ENCODE peak calls at places on chromosome 20, in six cellular contexts. One of them, this sample, is unnamed.

GRCh38 chr20:46027245-46027853 is 1.7 kb upstream of the SLC12A5 start:
- DNase-seq in dorsolateral prefrontal cortex: no peak
- DNase-seq in WTC11: peak
- DNase-seq in OCI-LY7: peak
- DNase-seq in pancreas: peak
- DNase-seq in GM12865: peak
- DNase-seq in this sample: no peak

GRCh38 chr20:51487525-51488279 is 54.8 kb downstream of the NFATC2 start:
- DNase-seq in dorsolateral prefrontal cortex: no peak
- DNase-seq in WTC11: no peak
- DNase-seq in OCI-LY7: no peak
- DNase-seq in pancreas: no peak
- DNase-seq in GM12865: no peak
- DNase-seq in this sample: no peak

GRCh38 chr20:289693-290080 is 863 bp downstream of the C20orf96 start:
- DNase-seq in dorsolateral prefrontal cortex: no peak
- DNase-seq in WTC11: no peak
- DNase-seq in OCI-LY7: no peak
- DNase-seq in pancreas: no peak
- DNase-seq in GM12865: no peak
- DNase-seq in this sample: no peak

GRCh38 chr20:5539656-5540055 is 210.5 kb upstream of the SHLD1 start:
- DNase-seq in dorsolateral prefrontal cortex: no peak
- DNase-seq in WTC11: no peak
- DNase-seq in OCI-LY7: no peak
- DNase-seq in pancreas: no peak
- DNase-seq in GM12865: no peak
- DNase-seq in this sample: no peak

GRCh38 chr20:51275816-51276215 is 252.9 kb upstream of the KCNG1 start:
- DNase-seq in dorsolateral prefrontal cortex: no peak
- DNase-seq in WTC11: no peak
- DNase-seq in OCI-LY7: no peak
- DNase-seq in pancreas: no peak
- DNase-seq in GM12865: no peak
- DNase-seq in this sample: no peak

GRCh38 chr20:40741507-40742106 is 52.6 kb upstream of the MAFB start:
- DNase-seq in dorsolateral prefrontal cortex: no peak
- DNase-seq in WTC11: peak
- DNase-seq in OCI-LY7: peak
- DNase-seq in pancreas: peak
- DNase-seq in GM12865: peak
- DNase-seq in this sample: no peak

GRCh38 chr20:62208805-62209755 is 11.0 kb downstream of the HRH3 start:
- DNase-seq in dorsolateral prefrontal cortex: no peak
- DNase-seq in WTC11: peak
- DNase-seq in OCI-LY7: no peak
- DNase-seq in pancreas: peak
- DNase-seq in GM12865: no peak
- DNase-seq in this sample: no peak

GRCh38 chr20:35253010-35253409 is 24.9 kb downstream of the MMP24OS start:
- DNase-seq in dorsolateral prefrontal cortex: no peak
- DNase-seq in WTC11: no peak
- DNase-seq in OCI-LY7: no peak
- DNase-seq in pancreas: no peak
- DNase-seq in GM12865: no peak
- DNase-seq in this sample: no peak

GRCh38 chr20:41169184-41169690 is 31.9 kb downstream of the PLCG1 start:
- DNase-seq in dorsolateral prefrontal cortex: peak
- DNase-seq in WTC11: no peak
- DNase-seq in OCI-LY7: no peak
- DNase-seq in pancreas: no peak
- DNase-seq in GM12865: no peak
- DNase-seq in this sample: no peak

GRCh38 chr20:64057628-64058498 is 5.1 kb upstream of the TCEA2 start:
- DNase-seq in dorsolateral prefrontal cortex: no peak
- DNase-seq in WTC11: peak
- DNase-seq in OCI-LY7: peak
- DNase-seq in pancreas: peak
- DNase-seq in GM12865: peak
- DNase-seq in this sample: peak

GRCh38 chr20:36574278-36575065 is 1.1 kb downstream of the TGIF2 start:
- DNase-seq in dorsolateral prefrontal cortex: no peak
- DNase-seq in WTC11: peak
- DNase-seq in OCI-LY7: peak
- DNase-seq in pancreas: peak
- DNase-seq in GM12865: peak
- DNase-seq in this sample: peak

GRCh38 chr20:50610212-50610718 is 81.1 kb downstream of the RIPOR3 start:
- DNase-seq in dorsolateral prefrontal cortex: no peak
- DNase-seq in WTC11: no peak
- DNase-seq in OCI-LY7: peak
- DNase-seq in pancreas: no peak
- DNase-seq in GM12865: no peak
- DNase-seq in this sample: no peak

GRCh38 chr20:62741701-62742491 is 33.3 kb downstream of the NTSR1 start:
- DNase-seq in dorsolateral prefrontal cortex: no peak
- DNase-seq in WTC11: no peak
- DNase-seq in OCI-LY7: no peak
- DNase-seq in pancreas: no peak
- DNase-seq in GM12865: no peak
- DNase-seq in this sample: no peak

GRCh38 chr20:9353916-9354276 is 160.5 kb upstream of the LAMP5 start:
- DNase-seq in dorsolateral prefrontal cortex: no peak
- DNase-seq in WTC11: no peak
- DNase-seq in OCI-LY7: no peak
- DNase-seq in pancreas: no peak
- DNase-seq in GM12865: no peak
- DNase-seq in this sample: no peak

GRCh38 chr20:41047279-41047974 is 18.8 kb downstream of the TOP1 start:
- DNase-seq in dorsolateral prefrontal cortex: no peak
- DNase-seq in WTC11: no peak
- DNase-seq in OCI-LY7: peak
- DNase-seq in pancreas: no peak
- DNase-seq in GM12865: no peak
- DNase-seq in this sample: no peak

GRCh38 chr20:33668791-33669155 is 2.0 kb downstream of the ACTL10 start:
- DNase-seq in dorsolateral prefrontal cortex: no peak
- DNase-seq in WTC11: no peak
- DNase-seq in OCI-LY7: no peak
- DNase-seq in pancreas: no peak
- DNase-seq in GM12865: no peak
- DNase-seq in this sample: no peak

GRCh38 chr20:61328906-61329558 is 77.0 kb downstream of the CDH4 start:
- DNase-seq in dorsolateral prefrontal cortex: no peak
- DNase-seq in WTC11: no peak
- DNase-seq in OCI-LY7: peak
- DNase-seq in pancreas: no peak
- DNase-seq in GM12865: no peak
- DNase-seq in this sample: no peak

GRCh38 chr20:309306-309840 is 12.0 kb downstream of the ZCCHC3 start:
- DNase-seq in dorsolateral prefrontal cortex: no peak
- DNase-seq in WTC11: no peak
- DNase-seq in OCI-LY7: no peak
- DNase-seq in pancreas: no peak
- DNase-seq in GM12865: no peak
- DNase-seq in this sample: no peak

GRCh38 chr20:34045930-34046329 is 52.2 kb downstream of the RALY start:
- DNase-seq in dorsolateral prefrontal cortex: no peak
- DNase-seq in WTC11: peak
- DNase-seq in OCI-LY7: no peak
- DNase-seq in pancreas: no peak
- DNase-seq in GM12865: no peak
- DNase-seq in this sample: no peak

GRCh38 chr20:35297153-35297552 is 4.9 kb upstream of the FAM83C start:
- DNase-seq in dorsolateral prefrontal cortex: no peak
- DNase-seq in WTC11: no peak
- DNase-seq in OCI-LY7: no peak
- DNase-seq in pancreas: peak
- DNase-seq in GM12865: no peak
- DNase-seq in this sample: no peak

GRCh38 chr20:8766868-8767390 is 302.0 kb upstream of the PLCB4 start:
- DNase-seq in dorsolateral prefrontal cortex: no peak
- DNase-seq in WTC11: no peak
- DNase-seq in OCI-LY7: no peak
- DNase-seq in pancreas: no peak
- DNase-seq in GM12865: no peak
- DNase-seq in this sample: no peak

GRCh38 chr20:8284902-8285301 is 152.8 kb downstream of the PLCB1 start:
- DNase-seq in dorsolateral prefrontal cortex: no peak
- DNase-seq in WTC11: no peak
- DNase-seq in OCI-LY7: no peak
- DNase-seq in pancreas: no peak
- DNase-seq in GM12865: no peak
- DNase-seq in this sample: no peak

GRCh38 chr20:50510706-50511401 is 671 bp downstream of the PTPN1 start:
- DNase-seq in dorsolateral prefrontal cortex: no peak
- DNase-seq in WTC11: no peak
- DNase-seq in OCI-LY7: no peak
- DNase-seq in pancreas: no peak
- DNase-seq in GM12865: no peak
- DNase-seq in this sample: peak

GRCh38 chr20:11796041-11796440 is 121.7 kb upstream of the BTBD3 start:
- DNase-seq in dorsolateral prefrontal cortex: no peak
- DNase-seq in WTC11: no peak
- DNase-seq in OCI-LY7: no peak
- DNase-seq in pancreas: no peak
- DNase-seq in GM12865: no peak
- DNase-seq in this sample: no peak

GRCh38 chr20:56389807-56390206 is 2.2 kb downstream of the AURKA start:
- DNase-seq in dorsolateral prefrontal cortex: no peak
- DNase-seq in WTC11: no peak
- DNase-seq in OCI-LY7: no peak
- DNase-seq in pancreas: no peak
- DNase-seq in GM12865: no peak
- DNase-seq in this sample: no peak

GRCh38 chr20:57707849-57708693 is 1.7 kb downstream of the PMEPA1 start:
- DNase-seq in dorsolateral prefrontal cortex: no peak
- DNase-seq in WTC11: no peak
- DNase-seq in OCI-LY7: no peak
- DNase-seq in pancreas: no peak
- DNase-seq in GM12865: no peak
- DNase-seq in this sample: no peak

DNA sequence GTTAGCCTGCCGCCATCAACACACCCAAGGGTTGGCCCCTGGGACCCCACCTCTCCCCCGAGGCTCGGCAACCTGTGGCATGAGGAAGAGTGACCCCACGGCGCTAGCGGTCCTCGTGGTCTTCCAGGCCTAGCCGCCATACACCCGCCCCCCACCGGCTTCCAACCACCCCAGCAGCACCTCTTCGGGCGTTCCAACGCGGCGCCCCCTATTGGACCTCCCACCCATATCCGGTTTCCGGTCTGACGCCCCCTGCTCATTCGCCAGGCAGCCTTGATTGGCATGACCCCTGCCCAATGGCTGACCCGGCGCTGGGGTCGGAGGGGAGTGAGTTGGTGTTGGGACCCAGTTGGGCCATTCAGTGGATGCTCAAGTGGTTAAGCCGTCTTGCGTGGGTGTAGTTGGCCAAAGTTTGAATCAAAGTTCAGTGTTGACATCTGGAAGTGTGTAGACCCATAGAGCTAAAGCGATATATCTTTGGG is at the start of gene GNAS-AS1:
- DNase-seq in dorsolateral prefrontal cortex: peak
- DNase-seq in WTC11: peak
- DNase-seq in OCI-LY7: peak
- DNase-seq in pancreas: peak
- DNase-seq in GM12865: peak
- DNase-seq in this sample: peak
- TF ChIP-seq CTCF in dorsolateral prefrontal cortex: no peak
- TF ChIP-seq CTCF in WTC11: no peak
- TF ChIP-seq CTCF in OCI-LY7: peak
- TF ChIP-seq CTCF in pancreas: no peak
- TF ChIP-seq CTCF in GM12865: no peak
- TF ChIP-seq CTCF in this sample: no peak

DNA sequence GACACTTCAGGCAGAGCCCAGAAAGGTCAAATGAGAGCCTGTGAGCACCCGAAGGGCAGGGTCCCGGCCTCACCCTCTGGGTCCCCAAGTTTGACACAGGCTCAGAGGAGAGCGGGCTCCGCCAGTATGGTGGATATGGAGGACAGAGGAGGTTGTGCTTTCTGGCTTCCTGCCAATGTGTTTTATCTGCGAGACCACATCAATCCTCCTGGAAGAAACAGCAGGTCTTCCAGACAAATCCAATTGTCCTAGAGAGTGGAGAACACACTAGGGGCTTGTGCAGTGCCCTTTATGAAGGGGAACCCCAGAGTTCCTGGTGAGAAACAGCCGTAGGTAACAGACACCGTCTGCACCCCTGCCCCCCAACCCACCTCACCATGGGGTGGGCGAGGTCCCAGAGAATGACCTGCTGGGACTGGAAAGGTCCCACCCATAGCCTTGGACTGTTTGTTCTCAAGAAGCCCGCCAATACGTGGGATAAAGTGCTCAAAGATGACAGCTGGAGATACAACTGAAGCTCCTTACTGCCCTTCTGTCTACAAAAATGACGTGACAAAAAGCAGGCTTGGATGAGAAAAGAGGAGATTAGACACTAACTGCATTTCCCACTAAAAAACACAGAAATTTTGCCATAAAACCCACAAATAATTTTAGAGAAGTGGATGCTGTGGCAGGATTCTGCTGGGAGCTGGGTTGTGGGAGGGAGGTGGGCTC is 23.9 kb upstream of the SSTR4 start:
- DNase-seq in dorsolateral prefrontal cortex: no peak
- DNase-seq in WTC11: no peak
- DNase-seq in OCI-LY7: no peak
- DNase-seq in pancreas: no peak
- DNase-seq in GM12865: no peak
- DNase-seq in this sample: no peak
- TF ChIP-seq CTCF in dorsolateral prefrontal cortex: no peak
- TF ChIP-seq CTCF in WTC11: no peak
- TF ChIP-seq CTCF in OCI-LY7: no peak
- TF ChIP-seq CTCF in pancreas: no peak
- TF ChIP-seq CTCF in GM12865: no peak
- TF ChIP-seq CTCF in this sample: no peak

GRCh38 chr20:1857403-1857941 is 37.7 kb upstream of the SIRPA start:
- DNase-seq in dorsolateral prefrontal cortex: no peak
- DNase-seq in WTC11: no peak
- DNase-seq in OCI-LY7: no peak
- DNase-seq in pancreas: no peak
- DNase-seq in GM12865: no peak
- DNase-seq in this sample: no peak
- TF ChIP-seq CTCF in dorsolateral prefrontal cortex: no peak
- TF ChIP-seq CTCF in WTC11: no peak
- TF ChIP-seq CTCF in OCI-LY7: no peak
- TF ChIP-seq CTCF in pancreas: no peak
- TF ChIP-seq CTCF in GM12865: no peak
- TF ChIP-seq CTCF in this sample: no peak

GRCh38 chr20:23652371-23652770 is 14.6 kb upstream of the CST3 start:
- DNase-seq in dorsolateral prefrontal cortex: no peak
- DNase-seq in WTC11: no peak
- DNase-seq in OCI-LY7: no peak
- DNase-seq in pancreas: no peak
- DNase-seq in GM12865: no peak
- DNase-seq in this sample: no peak
- TF ChIP-seq CTCF in dorsolateral prefrontal cortex: no peak
- TF ChIP-seq CTCF in WTC11: no peak
- TF ChIP-seq CTCF in OCI-LY7: no peak
- TF ChIP-seq CTCF in pancreas: no peak
- TF ChIP-seq CTCF in GM12865: no peak
- TF ChIP-seq CTCF in this sample: no peak